ENCODE peak calls at places on chromosomes 6 and 20, in six cellular contexts. L, Y, U, C, A and R are unnamed samples.

GRCh38 chr20:58716476-58717277 is 24.1 kb downstream of the NPEPL1 start:
- DNase-seq in L (peak), Y (peak), U (no peak), C (peak), A (peak), R (no peak)

GRCh38 chr6:99614430-99615161 is 8.0 kb downstream of the PRDM13 start:
- DNase-seq in L (no peak), Y (no peak), U (no peak), C (no peak), A (no peak), R (peak)

GRCh38 chr20:39624316-39624715 is 662.2 kb downstream of the DHX35 start:
- DNase-seq in L (no peak), Y (no peak), U (no peak), C (no peak), A (no peak), R (no peak)

GRCh38 chr20:6746901-6747609 is 20.4 kb upstream of the BMP2 start:
- DNase-seq in L (no peak), Y (no peak), U (no peak), C (no peak), A (no peak), R (peak)

GRCh38 chr6:44229376-44230033 is 6.1 kb downstream of the SLC29A1 start:
- DNase-seq in L (no peak), Y (no peak), U (no peak), C (no peak), A (peak), R (no peak)

GRCh38 chr6:156718647-156719394 is 58.4 kb upstream of the ARID1B start:
- DNase-seq in L (peak), Y (peak), U (peak), C (no peak), A (peak), R (peak)

GRCh38 chr6:34056301-34056700 is 89.6 kb downstream of the GRM4 start:
- DNase-seq in L (peak), Y (peak), U (peak), C (peak), A (peak), R (peak)

GRCh38 chr6:11366934-11367637 is 134.6 kb upstream of the NEDD9 start:
- DNase-seq in L (no peak), Y (no peak), U (no peak), C (no peak), A (no peak), R (no peak)

GRCh38 chr6:34575326-34575725 is 19.2 kb upstream of the SPDEF start:
- DNase-seq in L (no peak), Y (no peak), U (peak), C (no peak), A (no peak), R (no peak)

GRCh38 chr20:57320358-57320757 is 9.2 kb upstream of the SPO11 start:
- DNase-seq in L (no peak), Y (no peak), U (no peak), C (no peak), A (no peak), R (no peak)

GRCh38 chr6:71965404-71965803 is 79.1 kb downstream of the RIMS1 start:
- DNase-seq in L (no peak), Y (no peak), U (no peak), C (no peak), A (no peak), R (no peak)

GRCh38 chr6:20095436-20095835 is 116.8 kb downstream of the MBOAT1 start:
- DNase-seq in L (no peak), Y (no peak), U (no peak), C (no peak), A (no peak), R (no peak)

GRCh38 chr6:2959909-2960719 is 11.3 kb downstream of the SERPINB6 start:
- DNase-seq in L (no peak), Y (no peak), U (no peak), C (no peak), A (peak), R (peak)

GRCh38 chr20:23179766-23180403 is 93.8 kb upstream of the CD93 start:
- DNase-seq in L (no peak), Y (no peak), U (no peak), C (no peak), A (no peak), R (no peak)

GRCh38 chr20:62323146-62323979 is 20.6 kb downstream of the ADRM1 start:
- DNase-seq in L (no peak), Y (no peak), U (no peak), C (no peak), A (no peak), R (no peak)

GRCh38 chr20:23534801-23535593 is 33.3 kb downstream of the CST9L start:
- DNase-seq in L (no peak), Y (no peak), U (no peak), C (no peak), A (no peak), R (no peak)

GRCh38 chr20:51388227-51388626 is 154.3 kb downstream of the NFATC2 start:
- DNase-seq in L (no peak), Y (no peak), U (no peak), C (no peak), A (no peak), R (no peak)

GRCh38 chr20:4814696-4815252 is 93.1 kb downstream of the PRND start:
- DNase-seq in L (peak), Y (peak), U (no peak), C (peak), A (no peak), R (no peak)

GRCh38 chr6:35148167-35148741 is 7.1 kb upstream of the TCP11 start:
- DNase-seq in L (no peak), Y (no peak), U (peak), C (no peak), A (no peak), R (no peak)

GRCh38 chr20:22055981-22056380 is 350.5 kb downstream of the PAX1 start:
- DNase-seq in L (no peak), Y (no peak), U (no peak), C (no peak), A (no peak), R (no peak)

GRCh38 chr20:61387204-61387958 is 135.3 kb downstream of the CDH4 start:
- DNase-seq in L (no peak), Y (no peak), U (peak), C (no peak), A (no peak), R (peak)

GRCh38 chr6:152170702-152171667 is 363.5 kb downstream of the ESR1 start:
- DNase-seq in L (no peak), Y (peak), U (no peak), C (no peak), A (peak), R (no peak)

DNA sequence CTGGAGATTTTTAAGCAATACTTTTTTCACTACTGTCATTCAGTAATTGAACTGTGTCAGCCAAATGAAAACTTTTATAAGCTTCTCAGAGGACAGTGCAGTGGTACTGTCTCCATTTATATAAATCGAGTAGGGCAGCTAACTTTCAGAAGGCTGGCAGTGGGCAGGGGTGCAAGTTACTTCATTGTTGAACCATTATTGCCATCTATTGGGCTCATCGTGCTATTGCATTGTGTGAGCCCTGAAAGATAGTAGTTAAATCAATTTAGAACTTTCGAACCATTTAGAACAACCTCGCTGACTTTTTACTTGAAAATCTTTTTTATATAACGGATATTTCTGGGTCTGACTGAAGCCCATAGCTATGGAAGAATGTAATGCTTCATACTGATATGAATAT is 347.8 kb upstream of the PLCB4 start:
- DNase-seq in L (no peak), Y (peak), U (peak), C (peak), A (peak), R (peak)
- TF ChIP-seq POLR2A in L (no peak), Y (no peak), U (no peak), C (no peak), A (no peak), R (no peak)

GRCh38 chr6:75246386-75246785 is 2.8 kb upstream of the COX7A2 start:
- DNase-seq in L (no peak), Y (no peak), U (no peak), C (no peak), A (no peak), R (no peak)

GRCh38 chr6:75244063-75244575 is 518 bp upstream of the COX7A2 start:
- DNase-seq in L (no peak), Y (no peak), U (no peak), C (no peak), A (no peak), R (no peak)

DNA sequence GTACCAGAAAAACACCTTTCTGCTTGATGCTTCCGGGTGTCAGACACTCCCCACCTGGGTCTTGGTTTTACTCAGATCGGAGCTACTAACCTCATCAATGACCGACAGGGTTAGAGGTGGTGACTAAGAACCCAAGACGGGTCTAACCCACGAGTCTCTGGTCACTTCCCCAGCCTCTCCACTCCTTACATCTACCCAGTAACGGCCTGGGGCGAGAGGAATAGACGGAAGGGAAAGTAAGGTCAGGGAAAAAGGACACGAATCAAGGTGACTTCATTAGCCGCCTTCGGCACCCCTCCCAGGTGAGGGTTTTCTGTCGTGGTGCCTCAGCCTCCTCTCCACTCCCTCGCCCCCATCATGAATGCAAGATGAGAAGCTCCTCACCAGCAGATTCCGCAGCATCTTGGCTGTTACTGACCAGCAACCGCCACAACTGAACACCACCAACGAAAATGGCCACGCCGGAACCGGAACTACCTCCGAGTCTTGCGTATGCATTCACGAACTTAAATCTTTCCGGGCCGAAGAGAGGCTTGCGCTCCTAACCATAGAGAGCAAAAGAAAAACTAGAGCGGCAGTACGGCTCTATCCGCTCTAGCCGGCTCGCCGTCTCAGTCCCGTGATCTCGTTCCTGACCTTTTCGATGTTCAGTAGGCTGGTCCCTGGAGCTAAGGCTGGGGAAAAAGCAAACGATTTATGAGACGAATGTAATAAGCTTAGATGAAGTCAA is at the start of gene COX7A2:
- DNase-seq in L (peak), Y (peak), U (peak), C (peak), A (peak), R (peak)
- TF ChIP-seq POLR2A in L (peak), Y (no peak), U (peak), C (peak), A (peak), R (peak)

DNA sequence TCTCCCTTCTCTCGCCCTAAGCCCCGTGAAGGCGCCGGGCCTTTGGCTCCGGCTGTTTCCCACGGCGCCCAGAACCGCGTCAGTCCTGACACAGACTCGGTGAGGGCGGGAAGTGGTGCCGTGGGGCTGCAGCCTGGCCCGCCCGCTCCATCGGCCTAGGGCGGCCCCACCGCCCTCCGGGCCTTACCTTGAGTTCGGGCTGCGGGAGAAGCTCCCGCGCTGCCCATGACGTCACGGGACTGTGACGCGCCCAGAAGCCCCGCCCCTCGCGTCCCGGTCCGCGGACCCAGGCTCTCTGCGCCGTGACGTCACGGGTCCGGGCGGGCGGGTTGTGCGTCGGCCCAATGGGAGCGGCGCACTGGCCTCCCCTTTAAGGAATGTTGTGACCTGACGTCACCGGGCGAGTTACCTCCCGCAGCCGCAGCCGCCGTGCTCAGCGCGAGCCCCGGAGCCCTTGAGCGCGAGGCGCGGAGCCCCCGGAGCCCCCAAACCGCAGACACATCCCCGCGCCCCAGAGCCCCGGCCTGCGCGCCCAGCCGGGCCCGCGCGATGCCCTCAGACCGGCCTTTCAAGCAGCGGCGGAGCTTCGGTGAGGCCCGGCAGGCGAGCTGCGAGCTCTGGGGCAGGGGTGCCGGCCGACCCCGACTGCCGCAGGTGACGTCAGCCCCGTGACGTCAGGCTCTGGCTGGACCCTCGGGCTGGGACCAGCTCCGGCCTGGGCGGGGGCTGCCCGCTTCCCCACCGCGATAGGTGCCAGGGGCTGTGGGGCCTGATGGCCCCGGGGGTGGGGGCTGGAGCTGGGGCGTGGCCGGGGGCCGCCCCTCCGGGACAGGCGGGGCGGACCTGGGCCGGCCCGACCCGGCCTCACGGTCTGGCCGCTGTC is at the start of gene MAP1LC3A:
- DNase-seq in L (peak), Y (peak), U (peak), C (peak), A (peak), R (peak)
- TF ChIP-seq POLR2A in L (no peak), Y (no peak), U (no peak), C (no peak), A (peak), R (peak)

GRCh38 chr20:1204547-1204946 is 1.3 kb downstream of the C20orf202 start:
- DNase-seq in L (no peak), Y (no peak), U (no peak), C (no peak), A (no peak), R (no peak)
- TF ChIP-seq POLR2A in L (no peak), Y (no peak), U (no peak), C (no peak), A (no peak), R (no peak)